ENCODE peak calls at places on chromosomes 2 and 18, in five cellular contexts. One of them, this sample, is unnamed.

GRCh38 chr2:102072741-102073140 is 69.8 kb upstream of the IL1R1 start:
- DNase-seq in HEK293T: no peak
- DNase-seq in effector memory CD8-positive, alpha-beta T cell: no peak
- DNase-seq in kidney tubule cell: no peak
- DNase-seq in astrocyte of the spinal cord: peak; percentile 53
- DNase-seq in this sample: no peak

GRCh38 chr2:135948642-135949355 is 36.6 kb downstream of the DARS1 start:
- DNase-seq in effector memory CD8-positive, alpha-beta T cell: peak; percentile 7
- DNase-seq in HEK293T: no peak
- DNase-seq in astrocyte of the spinal cord: peak; percentile 83
- DNase-seq in kidney tubule cell: peak; percentile 90
- DNase-seq in this sample: no peak

GRCh38 chr2:40606862-40607261 is 155.0 kb upstream of the SLC8A1 start:
- DNase-seq in effector memory CD8-positive, alpha-beta T cell: no peak
- DNase-seq in astrocyte of the spinal cord: peak; percentile 3
- DNase-seq in HEK293T: no peak
- DNase-seq in kidney tubule cell: no peak
- DNase-seq in this sample: no peak

GRCh38 chr18:13597068-13597467 is 129.3 kb downstream of the FAM210A start:
- DNase-seq in kidney tubule cell: no peak
- DNase-seq in astrocyte of the spinal cord: no peak
- DNase-seq in HEK293T: no peak
- DNase-seq in effector memory CD8-positive, alpha-beta T cell: no peak
- DNase-seq in this sample: no peak

GRCh38 chr18:11570073-11570588 is 39.3 kb upstream of the SLC35G4 start:
- DNase-seq in kidney tubule cell: no peak
- DNase-seq in astrocyte of the spinal cord: no peak
- DNase-seq in HEK293T: no peak
- DNase-seq in effector memory CD8-positive, alpha-beta T cell: no peak
- DNase-seq in this sample: no peak

GRCh38 chr2:38533180-38533579 is 69.5 kb downstream of the HNRNPLL start:
- DNase-seq in kidney tubule cell: no peak
- DNase-seq in HEK293T: no peak
- DNase-seq in astrocyte of the spinal cord: no peak
- DNase-seq in effector memory CD8-positive, alpha-beta T cell: no peak
- DNase-seq in this sample: no peak

GRCh38 chr2:26738481-26738880 is 25.6 kb upstream of the SLC35F6 start:
- DNase-seq in HEK293T: no peak
- DNase-seq in astrocyte of the spinal cord: no peak
- DNase-seq in effector memory CD8-positive, alpha-beta T cell: no peak
- DNase-seq in kidney tubule cell: no peak
- DNase-seq in this sample: no peak

GRCh38 chr2:219073413-219074129 is 12.8 kb upstream of the IHH start:
- DNase-seq in effector memory CD8-positive, alpha-beta T cell: no peak
- DNase-seq in kidney tubule cell: peak; percentile 65
- DNase-seq in astrocyte of the spinal cord: peak; percentile 79
- DNase-seq in HEK293T: peak; percentile 70
- DNase-seq in this sample: peak; percentile 65

GRCh38 chr18:63025251-63025710 is 294.3 kb downstream of the BCL2 start:
- DNase-seq in astrocyte of the spinal cord: no peak
- DNase-seq in kidney tubule cell: peak; percentile 33
- DNase-seq in effector memory CD8-positive, alpha-beta T cell: no peak
- DNase-seq in HEK293T: peak; percentile 25
- DNase-seq in this sample: peak; percentile 37

GRCh38 chr18:23232331-23232730 is 97.0 kb downstream of the CABLES1 start:
- DNase-seq in effector memory CD8-positive, alpha-beta T cell: no peak
- DNase-seq in HEK293T: no peak
- DNase-seq in kidney tubule cell: peak; percentile 29
- DNase-seq in astrocyte of the spinal cord: no peak
- DNase-seq in this sample: no peak

GRCh38 chr2:206113148-206113547 is 27.2 kb upstream of the INO80D start:
- DNase-seq in effector memory CD8-positive, alpha-beta T cell: no peak
- DNase-seq in HEK293T: no peak
- DNase-seq in astrocyte of the spinal cord: no peak
- DNase-seq in kidney tubule cell: no peak
- DNase-seq in this sample: no peak

GRCh38 chr18:75003764-75004690 is 204.9 kb downstream of the PTGR3 start:
- DNase-seq in HEK293T: no peak
- DNase-seq in kidney tubule cell: no peak
- DNase-seq in astrocyte of the spinal cord: no peak
- DNase-seq in effector memory CD8-positive, alpha-beta T cell: no peak
- DNase-seq in this sample: peak; percentile 49

GRCh38 chr18:59959079-59959478 is 59.3 kb downstream of the PMAIP1 start:
- DNase-seq in kidney tubule cell: peak; percentile 63
- DNase-seq in effector memory CD8-positive, alpha-beta T cell: no peak
- DNase-seq in astrocyte of the spinal cord: no peak
- DNase-seq in HEK293T: no peak
- DNase-seq in this sample: no peak

GRCh38 chr2:28276076-28276618 is 116.5 kb upstream of the FOSL2 start:
- DNase-seq in kidney tubule cell: peak; percentile 99
- DNase-seq in HEK293T: no peak
- DNase-seq in astrocyte of the spinal cord: peak; percentile 99
- DNase-seq in effector memory CD8-positive, alpha-beta T cell: no peak
- DNase-seq in this sample: no peak

GRCh38 chr2:142602418-142602989 is 275.0 kb upstream of the KYNU start:
- DNase-seq in HEK293T: no peak
- DNase-seq in kidney tubule cell: peak; percentile 14
- DNase-seq in effector memory CD8-positive, alpha-beta T cell: no peak
- DNase-seq in astrocyte of the spinal cord: no peak
- DNase-seq in this sample: no peak

This sample was measured in HuH-7.